ENCODE peak calls at places on chromosomes 12 and 14, in ten cellular contexts. C is CD8-positive, alpha-beta memory T cell; D is body of pancreas; S is mucosa of descending colon; N is Panc1; T is right lobe of liver; E is right cardiac atrium; P is breast epithelium; I is fibroblast of pulmonary artery; M is cardiac fibroblast. R is an unnamed sample.

GRCh38 chr14:73235531-73236155 is 1.7 kb upstream of the PAPLN start:
- DNase-seq in E (peak), I (peak), S (no peak), M (peak), D (no peak), P (no peak), N (no peak), C (no peak), T (peak), R (no peak)

GRCh38 chr12:48993787-48994186 is 5.4 kb downstream of the DDN start:
- DNase-seq in P (no peak), I (no peak), S (no peak), D (no peak), C (no peak), M (peak), N (no peak), T (no peak), E (no peak), R (no peak)

GRCh38 chr14:95043314-95043713 is 114.0 kb downstream of the DICER1 start:
- DNase-seq in M (no peak), I (no peak), S (no peak), D (no peak), P (no peak), N (no peak), C (no peak), E (no peak), T (no peak), R (no peak)

GRCh38 chr12:86170051-86170450 is 86.1 kb downstream of the MGAT4C start:
- DNase-seq in I (no peak), P (no peak), E (no peak), N (no peak), T (no peak), C (no peak), D (no peak), S (no peak), M (peak), R (no peak)

GRCh38 chr14:77094672-77095284 is 3.3 kb upstream of the CIPC start:
- DNase-seq in C (peak), D (peak), I (peak), M (peak), E (peak), S (peak), P (peak), T (peak), N (peak), R (peak)

GRCh38 chr14:35403085-35403396 is 1.5 kb downstream of the NFKBIA start:
- DNase-seq in D (peak), T (no peak), M (peak), C (no peak), S (peak), N (no peak), P (no peak), I (peak), E (peak), R (no peak)

GRCh38 chr12:93302331-93303229 is 75.1 kb upstream of the NUDT4 start:
- DNase-seq in I (peak), S (no peak), T (no peak), N (no peak), P (no peak), M (peak), C (no peak), D (no peak), E (no peak), R (no peak)

GRCh38 chr14:51209457-51209856 is 30.6 kb upstream of the TMX1 start:
- DNase-seq in T (no peak), S (no peak), D (no peak), E (no peak), C (no peak), P (no peak), I (no peak), N (no peak), M (no peak), R (no peak)

GRCh38 chr14:22179190-22179589 is 409.8 kb downstream of the DAD1 start:
- DNase-seq in P (no peak), C (no peak), T (no peak), S (no peak), M (no peak), I (no peak), N (no peak), D (no peak), E (no peak), R (no peak)

GRCh38 chr12:44774815-44775411 is 101.2 kb downstream of the NELL2 start:
- DNase-seq in S (peak), P (no peak), T (peak), C (peak), I (peak), N (peak), D (peak), E (no peak), M (peak), R (no peak)

GRCh38 chr14:54643696-54644176 is 76.8 kb downstream of the SAMD4A start:
- DNase-seq in S (no peak), D (no peak), N (no peak), C (no peak), M (no peak), P (no peak), I (no peak), T (no peak), E (no peak), R (no peak)

GRCh38 chr14:68172664-68173063 is 353.1 kb downstream of the RAD51B start:
- DNase-seq in M (no peak), N (no peak), C (no peak), S (no peak), T (no peak), D (no peak), I (no peak), E (no peak), P (no peak), R (no peak)

GRCh38 chr12:442235-442884 is 17.4 kb upstream of the B4GALNT3 start:
- DNase-seq in E (no peak), P (no peak), D (peak), I (peak), M (peak), N (no peak), T (no peak), C (peak), S (no peak), R (no peak)

GRCh38 chr12:32906407-32907165 is 10.0 kb upstream of the PKP2 start:
- DNase-seq in T (no peak), D (no peak), C (no peak), S (peak), P (no peak), E (no peak), I (no peak), N (no peak), M (no peak), R (peak)

GRCh38 chr12:62075860-62076259 is 184.3 kb upstream of the USP15 start:
- DNase-seq in P (no peak), N (no peak), T (no peak), M (no peak), D (no peak), E (no peak), C (no peak), I (no peak), S (no peak), R (no peak)

GRCh38 chr12:130124605-130125244 is 37.5 kb upstream of the FZD10 start:
- DNase-seq in E (no peak), S (no peak), D (no peak), M (no peak), C (no peak), I (no peak), T (no peak), N (no peak), P (no peak), R (no peak)

GRCh38 chr14:65070710-65071033 is 31.6 kb downstream of the MAX start:
- DNase-seq in S (peak), I (no peak), C (no peak), P (no peak), N (no peak), D (peak), E (no peak), M (no peak), T (no peak), R (no peak)

GRCh38 chr14:26332966-26333365 is 264.9 kb downstream of the NOVA1 start:
- DNase-seq in S (no peak), N (no peak), D (no peak), E (no peak), M (peak), T (no peak), I (peak), C (no peak), P (no peak), R (no peak)

GRCh38 chr12:130117256-130117655 is 45.0 kb upstream of the FZD10 start:
- DNase-seq in M (no peak), D (no peak), I (no peak), N (no peak), S (no peak), T (no peak), E (no peak), P (no peak), C (no peak), R (no peak)

GRCh38 chr12:115914122-115914521 is 363.4 kb downstream of the MED13L start:
- DNase-seq in M (no peak), T (no peak), P (no peak), D (no peak), I (no peak), S (no peak), E (no peak), N (no peak), C (no peak), R (no peak)

DNA sequence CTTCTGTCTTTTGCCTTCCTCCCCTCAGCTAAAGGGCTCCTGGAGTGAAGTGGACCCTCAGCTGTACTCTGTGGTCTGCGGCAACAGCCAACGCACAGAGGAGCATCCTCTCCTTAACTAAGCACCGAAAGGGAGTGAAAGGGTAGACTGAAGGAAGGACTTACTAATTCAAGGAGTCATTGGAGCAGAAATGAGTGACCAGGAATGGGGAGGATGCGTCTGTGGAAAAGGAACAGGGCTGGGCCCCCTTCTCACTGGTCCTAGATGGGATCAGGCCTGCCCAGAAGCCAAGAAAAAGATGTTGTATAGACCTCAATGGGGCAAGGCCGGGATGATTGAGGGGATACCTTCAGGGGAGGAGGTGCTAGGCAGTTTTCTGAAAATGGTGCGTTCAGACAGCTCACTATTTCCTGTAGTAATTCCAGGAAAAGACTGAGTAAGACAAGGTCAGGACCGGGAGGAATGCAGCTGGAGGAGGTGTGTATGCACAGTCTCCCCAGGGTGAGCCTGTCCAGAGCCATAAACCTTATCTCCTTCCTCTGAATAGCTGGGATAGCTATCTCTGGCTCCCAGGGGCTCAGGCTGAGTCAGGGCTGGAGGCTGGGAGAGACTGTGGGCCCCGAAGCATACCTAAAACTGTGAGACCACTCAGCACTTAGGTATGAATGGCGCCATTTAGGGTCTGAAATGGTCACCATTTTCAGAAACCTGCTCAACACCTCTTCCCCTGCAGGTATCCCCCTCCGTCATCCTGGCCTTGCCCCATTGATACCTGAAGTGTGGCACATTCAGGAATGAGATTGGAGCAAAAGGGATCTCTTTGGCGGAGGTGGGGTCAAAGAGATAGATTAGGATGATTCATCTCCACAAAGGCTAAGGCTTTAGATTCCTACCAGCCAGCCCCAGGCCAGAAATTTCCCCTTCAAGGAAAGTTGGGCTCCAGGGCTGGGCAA is 20.2 kb upstream of the KRT8 start:
- DNase-seq in D (peak), P (no peak), T (no peak), C (no peak), I (peak), S (peak), E (no peak), N (no peak), M (peak), R (no peak)
- H3K4me3 ChIP-seq in D (no peak), P (no peak), T (no peak), C (no peak), I (no peak), S (no peak), E (no peak), N (no peak), M (no peak), R (no peak)

GRCh38 chr12:5154091-5154490 is 110.4 kb downstream of the KCNA5 start:
- DNase-seq in P (no peak), C (no peak), N (no peak), E (no peak), M (no peak), S (no peak), I (no peak), T (no peak), D (no peak), R (no peak)
- H3K4me3 ChIP-seq in P (no peak), C (no peak), N (no peak), E (no peak), M (no peak), S (no peak), I (no peak), T (no peak), D (no peak), R (no peak)

GRCh38 chr14:62146014-62146413 is 383.8 kb downstream of the SNAPC1 start:
- DNase-seq in C (no peak), D (no peak), M (no peak), T (no peak), E (no peak), I (no peak), N (no peak), S (no peak), P (no peak), R (no peak)

GRCh38 chr14:62143235-62143634 is 381.0 kb downstream of the SNAPC1 start:
- DNase-seq in D (no peak), C (no peak), M (peak), P (no peak), T (no peak), N (no peak), I (peak), S (no peak), E (no peak), R (no peak)

DNA sequence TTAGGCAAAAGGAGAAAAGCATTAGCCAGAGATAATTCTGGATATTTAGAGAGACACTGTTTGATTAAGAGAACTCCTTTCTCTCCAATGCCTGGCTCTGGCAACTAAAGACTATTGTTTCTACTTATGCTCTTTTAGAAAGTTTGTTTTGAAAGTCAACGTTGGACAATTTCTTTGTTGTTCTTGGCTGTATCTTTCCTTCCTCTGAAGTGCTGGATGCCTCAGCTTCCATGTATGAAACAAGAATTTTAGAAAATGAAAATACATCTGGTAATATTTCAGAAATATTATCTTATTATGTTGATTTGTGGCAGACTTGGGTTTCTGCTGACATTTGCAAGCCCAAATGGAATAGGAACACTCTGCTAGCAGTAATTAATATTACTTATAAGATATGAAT is 382.6 kb downstream of the SNAPC1 start:
- DNase-seq in S (no peak), D (no peak), M (peak), C (no peak), T (no peak), P (no peak), I (peak), N (no peak), E (no peak), R (no peak)
- H3K4me3 ChIP-seq in S (no peak), D (no peak), M (no peak), C (no peak), T (no peak), P (no peak), I (no peak), N (no peak), E (no peak), R (no peak)

GRCh38 chr14:74249433-74250375 is 10.5 kb downstream of the VSX2 start:
- DNase-seq in D (no peak), E (no peak), C (no peak), T (no peak), I (no peak), S (no peak), P (no peak), M (no peak), N (no peak), R (no peak)

GRCh38 chr14:74255281-74255680 is 16.0 kb downstream of the VSX2 start:
- DNase-seq in M (no peak), S (no peak), N (no peak), C (no peak), I (no peak), D (no peak), T (no peak), P (no peak), E (no peak), R (no peak)

GRCh38 chr14:74248036-74248435 is 8.8 kb downstream of the VSX2 start:
- DNase-seq in P (no peak), E (no peak), N (no peak), T (no peak), D (no peak), I (no peak), C (no peak), S (no peak), M (no peak), R (no peak)

GRCh38 chr14:74246561-74246960 is 7.3 kb downstream of the VSX2 start:
- DNase-seq in M (no peak), I (no peak), D (no peak), N (no peak), S (no peak), P (no peak), T (no peak), E (no peak), C (no peak), R (no peak)

GRCh38 chr14:74251546-74252030 is 12.3 kb downstream of the VSX2 start:
- DNase-seq in P (no peak), D (peak), T (peak), E (peak), I (peak), N (peak), C (peak), S (peak), M (peak), R (peak)
- H3K4me3 ChIP-seq in P (peak), D (peak), T (peak), E (peak), I (peak), N (peak), C (peak), S (no peak), M (peak), R (peak)

GRCh38 chr12:131314524-131315090 is 360.9 kb downstream of the ADGRD1 start:
- DNase-seq in T (no peak), S (no peak), C (no peak), N (no peak), E (no peak), M (no peak), P (no peak), D (no peak), I (no peak), R (no peak)
- H3K4me3 ChIP-seq in T (no peak), S (no peak), C (no peak), N (no peak), E (no peak), M (no peak), P (no peak), D (no peak), I (no peak), R (no peak)

GRCh38 chr12:14982562-14982961 is 9.7 kb downstream of the PDE6H start:
- DNase-seq in P (no peak), M (peak), S (no peak), C (no peak), D (no peak), T (no peak), N (no peak), E (no peak), I (peak), R (no peak)

GRCh38 chr12:14981049-14981448 is 8.2 kb downstream of the PDE6H start:
- DNase-seq in P (no peak), T (peak), I (no peak), S (no peak), E (no peak), M (no peak), C (no peak), D (no peak), N (no peak), R (no peak)

GRCh38 chr12:14986449-14986848 is 13.6 kb downstream of the PDE6H start:
- DNase-seq in D (no peak), M (no peak), I (no peak), S (no peak), P (no peak), N (no peak), T (no peak), E (no peak), C (no peak), R (no peak)

GRCh38 chr12:14984036-14984435 is 11.2 kb downstream of the PDE6H start:
- DNase-seq in M (no peak), N (no peak), D (no peak), P (no peak), I (no peak), S (no peak), E (no peak), C (no peak), T (no peak), R (no peak)

GRCh38 chr12:14982986-14983385 is 10.1 kb downstream of the PDE6H start:
- DNase-seq in C (no peak), M (no peak), S (no peak), P (no peak), D (no peak), E (no peak), T (no peak), I (no peak), N (no peak), R (no peak)
- H3K4me3 ChIP-seq in C (no peak), M (no peak), S (no peak), P (no peak), D (no peak), E (no peak), T (no peak), I (no peak), N (no peak), R (no peak)

DNA sequence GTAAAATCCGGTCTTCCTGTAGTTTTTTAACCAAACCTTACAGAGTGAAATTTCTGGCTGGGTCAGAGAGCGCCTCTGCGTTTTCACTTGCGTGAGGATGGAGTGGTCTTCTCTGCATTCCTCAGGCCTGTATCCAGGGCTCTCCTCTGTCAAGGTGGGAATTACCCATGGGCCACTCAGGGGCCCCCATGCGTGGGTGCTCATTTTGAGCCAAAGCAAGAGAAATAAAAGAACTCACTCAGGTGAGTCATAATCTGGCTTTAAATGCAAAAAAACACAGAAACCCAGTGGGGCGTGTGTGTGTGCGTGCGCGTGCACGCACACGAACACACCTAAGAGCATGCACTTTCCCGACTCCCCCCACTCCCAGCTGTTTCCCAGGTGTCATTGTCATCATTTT is 104.0 kb upstream of the PWP1 start:
- DNase-seq in S (no peak), C (no peak), I (no peak), M (no peak), N (no peak), T (no peak), E (no peak), D (no peak), P (no peak), R (no peak)
- H3K4me3 ChIP-seq in S (no peak), C (no peak), I (no peak), M (no peak), N (no peak), T (no peak), E (peak), D (no peak), P (peak), R (no peak)